ENCODE peak calls at places on chromosomes 4 and X, in eight cellular contexts. One of them, this sample, is unnamed. For H3K4me1, the result is how much of the 10 kb centered on the place peaks cover.

GRCh38 chr4:2852481-2852881 is 8.8 kb downstream of the ADD1 start:
- DNase-seq in HCT116: no peak
- DNase-seq in endothelial cell of umbilical vein: no peak
- DNase-seq in K562: no peak
- DNase-seq in H1: no peak
- DNase-seq in sigmoid colon: no peak
- DNase-seq in suprapubic skin: no peak
- DNase-seq in stomach: no peak
- DNase-seq in this sample: no peak

GRCh38 chr4:16443504-16444088 is 217.3 kb upstream of the TAPT1 start:
- DNase-seq in endothelial cell of umbilical vein: peak
- DNase-seq in K562: peak
- DNase-seq in suprapubic skin: no peak
- DNase-seq in stomach: no peak
- DNase-seq in HCT116: peak
- DNase-seq in H1: no peak
- DNase-seq in sigmoid colon: no peak
- DNase-seq in this sample: no peak

GRCh38 chr4:103754844-103755243 is 35.1 kb upstream of the TACR3 start:
- DNase-seq in suprapubic skin: no peak
- DNase-seq in HCT116: no peak
- DNase-seq in endothelial cell of umbilical vein: peak
- DNase-seq in sigmoid colon: no peak
- DNase-seq in H1: no peak
- DNase-seq in K562: no peak
- DNase-seq in stomach: peak
- DNase-seq in this sample: no peak

GRCh38 chr4:24763631-24764302 is 31.6 kb upstream of the SOD3 start:
- DNase-seq in endothelial cell of umbilical vein: no peak
- DNase-seq in suprapubic skin: no peak
- DNase-seq in sigmoid colon: no peak
- DNase-seq in HCT116: no peak
- DNase-seq in stomach: no peak
- DNase-seq in H1: no peak
- DNase-seq in K562: no peak
- DNase-seq in this sample: peak

GRCh38 chr4:125268065-125268755 is 46.5 kb upstream of the FAT4 start:
- DNase-seq in H1: no peak
- DNase-seq in suprapubic skin: no peak
- DNase-seq in K562: no peak
- DNase-seq in endothelial cell of umbilical vein: no peak
- DNase-seq in stomach: no peak
- DNase-seq in sigmoid colon: no peak
- DNase-seq in HCT116: no peak
- DNase-seq in this sample: no peak

GRCh38 chr4:85228264-85228663 is 246.7 kb upstream of the ARHGAP24 start:
- DNase-seq in stomach: no peak
- DNase-seq in endothelial cell of umbilical vein: no peak
- DNase-seq in K562: no peak
- DNase-seq in HCT116: no peak
- DNase-seq in H1: no peak
- DNase-seq in suprapubic skin: no peak
- DNase-seq in sigmoid colon: no peak
- DNase-seq in this sample: no peak

GRCh38 chrX:78476701-78477100 is 149.3 kb upstream of the CYSLTR1 start:
- DNase-seq in stomach: no peak
- DNase-seq in sigmoid colon: no peak
- DNase-seq in H1: no peak
- DNase-seq in endothelial cell of umbilical vein: no peak
- DNase-seq in HCT116: no peak
- DNase-seq in suprapubic skin: no peak
- DNase-seq in K562: no peak
- DNase-seq in this sample: no peak

GRCh38 chrX:65451663-65452062 is 82.9 kb downstream of the LAS1L start:
- DNase-seq in HCT116: peak
- DNase-seq in H1: no peak
- DNase-seq in suprapubic skin: no peak
- DNase-seq in stomach: no peak
- DNase-seq in endothelial cell of umbilical vein: peak
- DNase-seq in sigmoid colon: no peak
- DNase-seq in K562: peak
- DNase-seq in this sample: no peak

GRCh38 chr4:25368315-25368714 is 8.7 kb upstream of the ANAPC4 start:
- DNase-seq in stomach: no peak
- DNase-seq in K562: no peak
- DNase-seq in sigmoid colon: no peak
- DNase-seq in endothelial cell of umbilical vein: no peak
- DNase-seq in HCT116: no peak
- DNase-seq in suprapubic skin: no peak
- DNase-seq in H1: no peak
- DNase-seq in this sample: no peak

GRCh38 chr4:15043226-15043625 is 40.9 kb downstream of the CPEB2 start:
- DNase-seq in HCT116: peak
- DNase-seq in K562: peak
- DNase-seq in suprapubic skin: no peak
- DNase-seq in stomach: no peak
- DNase-seq in sigmoid colon: no peak
- DNase-seq in endothelial cell of umbilical vein: no peak
- DNase-seq in H1: no peak
- DNase-seq in this sample: no peak

GRCh38 chr4:23818097-23818648 is 71.7 kb downstream of the PPARGC1A start:
- DNase-seq in endothelial cell of umbilical vein: no peak
- DNase-seq in stomach: no peak
- DNase-seq in HCT116: no peak
- DNase-seq in H1: no peak
- DNase-seq in K562: no peak
- DNase-seq in suprapubic skin: no peak
- DNase-seq in sigmoid colon: no peak
- DNase-seq in this sample: no peak

GRCh38 chr4:189081831-189082230 is 858.8 kb upstream of the FRG1 start:
- DNase-seq in endothelial cell of umbilical vein: no peak
- DNase-seq in HCT116: no peak
- DNase-seq in suprapubic skin: no peak
- DNase-seq in sigmoid colon: no peak
- DNase-seq in H1: no peak
- DNase-seq in stomach: no peak
- DNase-seq in K562: no peak
- DNase-seq in this sample: no peak

GRCh38 chrX:40197071-40197470 is 99.3 kb upstream of the BCOR start:
- DNase-seq in suprapubic skin: no peak
- DNase-seq in HCT116: no peak
- DNase-seq in stomach: no peak
- DNase-seq in sigmoid colon: no peak
- DNase-seq in K562: peak
- DNase-seq in endothelial cell of umbilical vein: no peak
- DNase-seq in H1: no peak
- DNase-seq in this sample: no peak

GRCh38 chr4:567457-568350 is 8.4 kb downstream of the TMEM271 start:
- DNase-seq in endothelial cell of umbilical vein: no peak
- DNase-seq in suprapubic skin: no peak
- DNase-seq in H1: no peak
- DNase-seq in HCT116: no peak
- DNase-seq in stomach: no peak
- DNase-seq in sigmoid colon: no peak
- DNase-seq in K562: no peak
- DNase-seq in this sample: no peak

GRCh38 chr4:152536545-152537182 is 772 bp upstream of the FBXW7 start:
- DNase-seq in H1: no peak
- DNase-seq in sigmoid colon: no peak
- DNase-seq in HCT116: peak
- DNase-seq in stomach: no peak
- DNase-seq in suprapubic skin: no peak
- DNase-seq in K562: peak
- DNase-seq in endothelial cell of umbilical vein: no peak
- DNase-seq in this sample: no peak

GRCh38 chr4:24510091-24510490 is 74.3 kb downstream of the DHX15 start:
- DNase-seq in sigmoid colon: no peak
- DNase-seq in stomach: no peak
- DNase-seq in HCT116: no peak
- DNase-seq in suprapubic skin: no peak
- DNase-seq in H1: no peak
- DNase-seq in K562: no peak
- DNase-seq in endothelial cell of umbilical vein: no peak
- DNase-seq in this sample: no peak

GRCh38 chr4:7962609-7963508 is 23.2 kb upstream of the AFAP1 start:
- DNase-seq in H1: no peak
- DNase-seq in stomach: no peak
- DNase-seq in endothelial cell of umbilical vein: no peak
- DNase-seq in HCT116: no peak
- DNase-seq in K562: no peak
- DNase-seq in sigmoid colon: no peak
- DNase-seq in suprapubic skin: no peak
- DNase-seq in this sample: no peak
- H3K4me1 ChIP-seq in H1: under half
- H3K4me1 ChIP-seq in stomach: under half
- H3K4me1 ChIP-seq in endothelial cell of umbilical vein: under half
- H3K4me1 ChIP-seq in HCT116: under half
- H3K4me1 ChIP-seq in K562: under half
- H3K4me1 ChIP-seq in sigmoid colon: under half
- H3K4me1 ChIP-seq in suprapubic skin: under half
- H3K4me1 ChIP-seq in this sample: under half

GRCh38 chr4:56391270-56391669 is 4.0 kb upstream of the AASDH start:
- DNase-seq in stomach: no peak
- DNase-seq in sigmoid colon: no peak
- DNase-seq in K562: no peak
- DNase-seq in endothelial cell of umbilical vein: no peak
- DNase-seq in suprapubic skin: no peak
- DNase-seq in HCT116: no peak
- DNase-seq in H1: no peak
- DNase-seq in this sample: no peak
- TF ChIP-seq POLR2AphosphoS5 in stomach: no peak
- TF ChIP-seq POLR2AphosphoS5 in sigmoid colon: no peak
- TF ChIP-seq POLR2AphosphoS5 in K562: no peak
- TF ChIP-seq POLR2AphosphoS5 in endothelial cell of umbilical vein: no peak
- TF ChIP-seq POLR2AphosphoS5 in suprapubic skin: no peak
- TF ChIP-seq POLR2AphosphoS5 in HCT116: no peak
- TF ChIP-seq POLR2AphosphoS5 in H1: no peak
- TF ChIP-seq POLR2AphosphoS5 in this sample: no peak

GRCh38 chr4:41538887-41539498 is 1.0 kb downstream of the LIMCH1 start:
- DNase-seq in K562: no peak
- DNase-seq in endothelial cell of umbilical vein: peak
- DNase-seq in stomach: no peak
- DNase-seq in suprapubic skin: no peak
- DNase-seq in H1: no peak
- DNase-seq in HCT116: no peak
- DNase-seq in sigmoid colon: no peak
- DNase-seq in this sample: no peak
- H3K4me1 ChIP-seq in K562: under half
- H3K4me1 ChIP-seq in endothelial cell of umbilical vein: under half
- H3K4me1 ChIP-seq in stomach: under half
- H3K4me1 ChIP-seq in suprapubic skin: under half
- H3K4me1 ChIP-seq in H1: under half
- H3K4me1 ChIP-seq in HCT116: under half
- H3K4me1 ChIP-seq in sigmoid colon: under half
- H3K4me1 ChIP-seq in this sample: under half

GRCh38 chr4:55116450-55116849 is 8.9 kb downstream of the KDR start:
- DNase-seq in sigmoid colon: no peak
- DNase-seq in HCT116: no peak
- DNase-seq in endothelial cell of umbilical vein: peak
- DNase-seq in K562: no peak
- DNase-seq in stomach: no peak
- DNase-seq in H1: no peak
- DNase-seq in suprapubic skin: no peak
- DNase-seq in this sample: no peak
- TF ChIP-seq POLR2AphosphoS5 in sigmoid colon: no peak
- TF ChIP-seq POLR2AphosphoS5 in HCT116: no peak
- TF ChIP-seq POLR2AphosphoS5 in endothelial cell of umbilical vein: no peak
- TF ChIP-seq POLR2AphosphoS5 in K562: no peak
- TF ChIP-seq POLR2AphosphoS5 in stomach: no peak
- TF ChIP-seq POLR2AphosphoS5 in H1: no peak
- TF ChIP-seq POLR2AphosphoS5 in suprapubic skin: no peak
- TF ChIP-seq POLR2AphosphoS5 in this sample: no peak